ENCODE peak calls at places on chromosomes 1 and 21, in nine cellular contexts. I, L, O, X, A, U, F, Y and B are unnamed samples.

GRCh38 chr1:173267453-173267945 is 60.4 kb upstream of the TNFSF4 start:
- DNase-seq in I (no peak), L (no peak), O (no peak), X (no peak), A (no peak), U (no peak), F (no peak), Y (no peak), B (no peak)

GRCh38 chr1:9166289-9167235 is 37.7 kb upstream of the GPR157 start:
- DNase-seq in I (no peak), L (no peak), O (no peak), X (no peak), A (no peak), U (no peak), F (no peak), Y (no peak), B (no peak)

GRCh38 chr1:243933495-243933894 is 83.5 kb upstream of the AKT3 start:
- DNase-seq in I (no peak), L (no peak), O (no peak), X (no peak), A (no peak), U (no peak), F (no peak), Y (no peak), B (no peak)

GRCh38 chr1:85093644-85094043 is 45.3 kb upstream of the MCOLN3 start:
- DNase-seq in I (no peak), L (no peak), O (no peak), X (no peak), A (no peak), U (no peak), F (no peak), Y (no peak), B (no peak)

GRCh38 chr1:54499097-54500029 is 48.7 kb upstream of the ACOT11 start:
- DNase-seq in I (no peak), L (no peak), O (peak), X (no peak), A (no peak), U (no peak), F (no peak), Y (peak), B (peak)

GRCh38 chr1:1630965-1631792 is 794 bp upstream of the MMP23B start:
- DNase-seq in I (peak), L (no peak), O (no peak), X (no peak), A (no peak), U (no peak), F (no peak), Y (peak), B (no peak)

GRCh38 chr1:84944767-84945486 is 51.9 kb upstream of the LPAR3 start:
- DNase-seq in I (peak), L (peak), O (peak), X (peak), A (peak), U (peak), F (peak), Y (peak), B (peak)

GRCh38 chr1:3035871-3036645 is 14.8 kb downstream of the ACTRT2 start:
- DNase-seq in I (no peak), L (no peak), O (no peak), X (no peak), A (no peak), U (no peak), F (no peak), Y (peak), B (no peak)

GRCh38 chr21:29092102-29092959 is 18.9 kb upstream of the CCT8 start:
- DNase-seq in I (no peak), L (no peak), O (no peak), X (no peak), A (no peak), U (no peak), F (no peak), Y (no peak), B (no peak)

GRCh38 chr1:3564921-3565831 is 46.1 kb downstream of the MEGF6 start:
- DNase-seq in I (no peak), L (peak), O (peak), X (peak), A (no peak), U (peak), F (no peak), Y (peak), B (peak)

GRCh38 chr1:165068716-165069115 is 287.8 kb downstream of the LMX1A start:
- DNase-seq in I (peak), L (no peak), O (no peak), X (no peak), A (no peak), U (no peak), F (no peak), Y (peak), B (no peak)

GRCh38 chr1:18400347-18401102 is 80.2 kb upstream of the KLHDC7A start:
- DNase-seq in I (no peak), L (no peak), O (no peak), X (no peak), A (no peak), U (no peak), F (no peak), Y (no peak), B (no peak)

GRCh38 chr1:108678696-108679095 is 13.4 kb upstream of the PRPF38B start:
- DNase-seq in I (no peak), L (no peak), O (no peak), X (no peak), A (no peak), U (no peak), F (no peak), Y (no peak), B (no peak)

GRCh38 chr1:231419738-231420298 is 2.3 kb downstream of the EGLN1 start:
- DNase-seq in I (no peak), L (no peak), O (no peak), X (peak), A (no peak), U (no peak), F (no peak), Y (no peak), B (peak)

GRCh38 chr1:156251527-156251926 is 3.7 kb upstream of the PAQR6 start:
- DNase-seq in I (no peak), L (no peak), O (no peak), X (no peak), A (no peak), U (no peak), F (no peak), Y (peak), B (no peak)